ENCODE peak calls at places on chromosomes 12 and 14, in six cellular contexts. Q is aorta; I is adrenal gland; U is effector memory CD4-positive, alpha-beta T cell; X is neuronal stem cell; V is Right ventricle myocardium superior. A is an unnamed sample.

GRCh38 chr12:64180951-64181350 is 41.1 kb downstream of the KICS2 start:
- DNase-seq in Q (no peak), I (peak), U (no peak), X (no peak), V (no peak), A (no peak)

GRCh38 chr14:101108579-101109346 is 205.2 kb upstream of the RTL1 start:
- DNase-seq in Q (peak), I (no peak), U (no peak), X (no peak), V (no peak), A (no peak)

GRCh38 chr12:32170437-32170998 is 63.9 kb downstream of the BICD1 start:
- DNase-seq in Q (no peak), I (no peak), U (no peak), X (no peak), V (no peak), A (no peak)

GRCh38 chr14:21054123-21054767 is 3.4 kb upstream of the RNASE8 start:
- DNase-seq in Q (no peak), I (no peak), U (no peak), X (no peak), V (no peak), A (no peak)

GRCh38 chr14:98819867-98820206 is 452.2 kb downstream of the BCL11B start:
- DNase-seq in Q (no peak), I (no peak), U (no peak), X (no peak), V (no peak), A (no peak)

GRCh38 chr12:42904683-42905418 is 315.3 kb upstream of the PRICKLE1 start:
- DNase-seq in Q (no peak), I (no peak), U (no peak), X (no peak), V (no peak), A (no peak)

GRCh38 chr12:2783936-2784600 is 10.7 kb upstream of the FKBP4 start:
- DNase-seq in Q (peak), I (peak), U (peak), X (peak), V (peak), A (peak)

GRCh38 chr12:38921025-38921677 is 15.8 kb upstream of the CPNE8 start:
- DNase-seq in Q (no peak), I (peak), U (no peak), X (peak), V (peak), A (peak)

GRCh38 chr14:29548948-29549370 is 378.7 kb downstream of the PRKD1 start:
- DNase-seq in Q (no peak), I (no peak), U (no peak), X (peak), V (no peak), A (no peak)

GRCh38 chr12:120249266-120249874 is 16.2 kb downstream of the PXN start:
- DNase-seq in Q (no peak), I (no peak), U (no peak), X (no peak), V (no peak), A (no peak)

GRCh38 chr14:104399432-104400155 is 180.0 kb upstream of the C14orf180 start:
- DNase-seq in Q (no peak), I (no peak), U (no peak), X (no peak), V (no peak), A (no peak)

GRCh38 chr12:32918890-32919791 is 22.6 kb upstream of the PKP2 start:
- DNase-seq in Q (no peak), I (no peak), U (no peak), X (no peak), V (no peak), A (no peak)

GRCh38 chr12:116248930-116249329 is 28.6 kb downstream of the MED13L start:
- DNase-seq in Q (no peak), I (no peak), U (no peak), X (no peak), V (no peak), A (no peak)

GRCh38 chr12:58433969-58434368 is 486.3 kb downstream of the LRIG3 start:
- DNase-seq in Q (no peak), I (no peak), U (no peak), X (no peak), V (no peak), A (no peak)

GRCh38 chr14:92586001-92586947 is 72.7 kb downstream of the RIN3 start:
- DNase-seq in Q (peak), I (peak), U (peak), X (no peak), V (no peak), A (no peak)

GRCh38 chr14:22002860-22003284 is 329.3 kb upstream of the OR4E1 start:
- DNase-seq in Q (no peak), I (no peak), U (peak), X (peak), V (no peak), A (no peak)

GRCh38 chr14:71165650-71166049 is 258.4 kb downstream of the PCNX1 start:
- DNase-seq in Q (no peak), I (peak), U (no peak), X (no peak), V (no peak), A (no peak)

GRCh38 chr12:19764408-19764807 is 325.1 kb downstream of the AEBP2 start:
- DNase-seq in Q (no peak), I (no peak), U (no peak), X (no peak), V (no peak), A (no peak)

GRCh38 chr14:95185452-95186392 is 28.4 kb upstream of the DICER1 start:
- DNase-seq in Q (no peak), I (peak), U (no peak), X (no peak), V (peak), A (peak)

GRCh38 chr12:1054103-1054838 is 63.2 kb downstream of the ERC1 start:
- DNase-seq in Q (no peak), I (peak), U (no peak), X (peak), V (no peak), A (no peak)

GRCh38 chr12:132620893-132621656 is 2.5 kb downstream of the P2RX2 start:
- DNase-seq in Q (no peak), I (no peak), U (no peak), X (no peak), V (no peak), A (peak)

GRCh38 chr14:96205059-96205993 is 687 bp downstream of the BDKRB2 start:
- DNase-seq in Q (no peak), I (no peak), U (no peak), X (no peak), V (no peak), A (no peak)

GRCh38 chr12:110126557-110126956 is 2.4 kb downstream of the IFT81 start:
- DNase-seq in Q (no peak), I (no peak), U (no peak), X (no peak), V (no peak), A (no peak)

GRCh38 chr14:90421621-90422020 is 24.8 kb downstream of the CALM1 start:
- DNase-seq in Q (peak), I (no peak), U (no peak), X (no peak), V (no peak), A (no peak)

GRCh38 chr12:116524964-116525379 is 34.2 kb upstream of the MAP1LC3B2 start:
- DNase-seq in Q (no peak), I (no peak), U (no peak), X (no peak), V (no peak), A (no peak)

GRCh38 chr12:58491296-58491695 is 429.0 kb downstream of the LRIG3 start:
- DNase-seq in Q (no peak), I (no peak), U (no peak), X (no peak), V (no peak), A (no peak)

GRCh38 chr12:122042910-122043309 is 21.2 kb downstream of the BCL7A start:
- DNase-seq in Q (no peak), I (no peak), U (no peak), X (no peak), V (no peak), A (no peak)

GRCh38 chr12:8493084-8493483 is 20.2 kb upstream of the CLEC4D start:
- DNase-seq in Q (no peak), I (peak), U (no peak), X (no peak), V (no peak), A (peak)

GRCh38 chr14:54567634-54568561 is 970 bp downstream of the SAMD4A start:
- DNase-seq in Q (peak), I (peak), U (peak), X (peak), V (peak), A (peak)

GRCh38 chr14:63504628-63505027 is 38.5 kb downstream of the PPP2R5E start:
- DNase-seq in Q (no peak), I (no peak), U (no peak), X (no peak), V (no peak), A (no peak)

GRCh38 chr12:32367381-32367780 is 32.0 kb upstream of the FGD4 start:
- DNase-seq in Q (no peak), I (no peak), U (no peak), X (no peak), V (no peak), A (no peak)

GRCh38 chr14:94648801-94649200 is 36.6 kb downstream of the SERPINA3 start:
- DNase-seq in Q (no peak), I (no peak), U (no peak), X (no peak), V (no peak), A (no peak)

GRCh38 chr14:79254069-79254775 is 957.1 kb downstream of the DIO2 start:
- DNase-seq in Q (no peak), I (no peak), U (no peak), X (no peak), V (no peak), A (no peak)

GRCh38 chr14:93337143-93337753 is 4.4 kb upstream of the BTBD7 start:
- DNase-seq in Q (no peak), I (no peak), U (no peak), X (no peak), V (no peak), A (no peak)

A was measured in left lung.